ENCODE peak calls at places on chromosomes 5 and 9, in ten cellular contexts. One of them, this sample, is unnamed.

GRCh38 chr9:114238919-114239879 is 83.7 kb upstream of the ORM1 start:
- DNase-seq in OCI-LY7: peak; percentile 11
- DNase-seq in neural progenitor cell: peak; percentile 72
- DNase-seq in upper lobe of right lung: no peak
- DNase-seq in right atrium auricular region: no peak
- DNase-seq in cardiac fibroblast: peak; percentile 58
- DNase-seq in WERI-Rb-1: peak; percentile 87
- DNase-seq in BJ: peak; percentile 89
- DNase-seq in sigmoid colon: no peak
- DNase-seq in choroid plexus epithelial cell: peak; percentile 73
- DNase-seq in this sample: no peak

GRCh38 chr5:96752341-96753016 is 55.3 kb downstream of the ERAP1 start:
- DNase-seq in OCI-LY7: peak; percentile 82
- DNase-seq in neural progenitor cell: peak; percentile 84
- DNase-seq in upper lobe of right lung: no peak
- DNase-seq in right atrium auricular region: no peak
- DNase-seq in cardiac fibroblast: peak; percentile 81
- DNase-seq in WERI-Rb-1: peak; percentile 26
- DNase-seq in BJ: peak; percentile 13
- DNase-seq in sigmoid colon: no peak
- DNase-seq in choroid plexus epithelial cell: peak; percentile 85
- DNase-seq in this sample: peak; percentile 14

GRCh38 chr9:8825600-8826147 is 1026.1 kb upstream of the DMAC1 start:
- DNase-seq in OCI-LY7: no peak
- DNase-seq in neural progenitor cell: no peak
- DNase-seq in upper lobe of right lung: no peak
- DNase-seq in right atrium auricular region: no peak
- DNase-seq in cardiac fibroblast: no peak
- DNase-seq in WERI-Rb-1: no peak
- DNase-seq in BJ: no peak
- DNase-seq in sigmoid colon: no peak
- DNase-seq in choroid plexus epithelial cell: no peak
- DNase-seq in this sample: no peak

GRCh38 chr9:135040892-135041291 is 46.6 kb upstream of the OLFM1 start:
- DNase-seq in OCI-LY7: no peak
- DNase-seq in neural progenitor cell: no peak
- DNase-seq in upper lobe of right lung: peak; percentile 22
- DNase-seq in right atrium auricular region: no peak
- DNase-seq in cardiac fibroblast: no peak
- DNase-seq in WERI-Rb-1: no peak
- DNase-seq in BJ: no peak
- DNase-seq in sigmoid colon: peak; percentile 18
- DNase-seq in choroid plexus epithelial cell: no peak
- DNase-seq in this sample: no peak

GRCh38 chr5:62732677-62733121 is 154.1 kb downstream of the LRRC70 start:
- DNase-seq in OCI-LY7: no peak
- DNase-seq in neural progenitor cell: no peak
- DNase-seq in upper lobe of right lung: no peak
- DNase-seq in right atrium auricular region: no peak
- DNase-seq in cardiac fibroblast: no peak
- DNase-seq in WERI-Rb-1: no peak
- DNase-seq in BJ: no peak
- DNase-seq in sigmoid colon: no peak
- DNase-seq in choroid plexus epithelial cell: peak; percentile 10
- DNase-seq in this sample: no peak

GRCh38 chr5:23208959-23209431 is 298.4 kb upstream of the PRDM9 start:
- DNase-seq in OCI-LY7: peak; percentile 42
- DNase-seq in neural progenitor cell: peak; percentile 86
- DNase-seq in upper lobe of right lung: no peak
- DNase-seq in right atrium auricular region: no peak
- DNase-seq in cardiac fibroblast: peak; percentile 67
- DNase-seq in WERI-Rb-1: peak; percentile 62
- DNase-seq in BJ: no peak
- DNase-seq in sigmoid colon: no peak
- DNase-seq in choroid plexus epithelial cell: peak; percentile 57
- DNase-seq in this sample: peak; percentile 60

GRCh38 chr5:61123145-61123544 is 39.1 kb downstream of the SMIM15 start:
- DNase-seq in OCI-LY7: no peak
- DNase-seq in neural progenitor cell: no peak
- DNase-seq in upper lobe of right lung: no peak
- DNase-seq in right atrium auricular region: no peak
- DNase-seq in cardiac fibroblast: no peak
- DNase-seq in WERI-Rb-1: no peak
- DNase-seq in BJ: no peak
- DNase-seq in sigmoid colon: no peak
- DNase-seq in choroid plexus epithelial cell: no peak
- DNase-seq in this sample: no peak

GRCh38 chr5:32779754-32780415 is 68.8 kb downstream of the NPR3 start:
- DNase-seq in OCI-LY7: no peak
- DNase-seq in neural progenitor cell: peak; percentile 39
- DNase-seq in upper lobe of right lung: no peak
- DNase-seq in right atrium auricular region: no peak
- DNase-seq in cardiac fibroblast: no peak
- DNase-seq in WERI-Rb-1: no peak
- DNase-seq in BJ: no peak
- DNase-seq in sigmoid colon: no peak
- DNase-seq in choroid plexus epithelial cell: peak; percentile 19
- DNase-seq in this sample: no peak

GRCh38 chr9:91711755-91712591 is 238.1 kb downstream of the ROR2 start:
- DNase-seq in OCI-LY7: peak; percentile 83
- DNase-seq in neural progenitor cell: no peak
- DNase-seq in upper lobe of right lung: no peak
- DNase-seq in right atrium auricular region: no peak
- DNase-seq in cardiac fibroblast: peak; percentile 25
- DNase-seq in WERI-Rb-1: no peak
- DNase-seq in BJ: no peak
- DNase-seq in sigmoid colon: no peak
- DNase-seq in choroid plexus epithelial cell: peak; percentile 53
- DNase-seq in this sample: peak; percentile 26

GRCh38 chr5:161988069-161988468 is 79.5 kb upstream of the GABRG2 start:
- DNase-seq in OCI-LY7: no peak
- DNase-seq in neural progenitor cell: no peak
- DNase-seq in upper lobe of right lung: no peak
- DNase-seq in right atrium auricular region: no peak
- DNase-seq in cardiac fibroblast: no peak
- DNase-seq in WERI-Rb-1: no peak
- DNase-seq in BJ: no peak
- DNase-seq in sigmoid colon: no peak
- DNase-seq in choroid plexus epithelial cell: no peak
- DNase-seq in this sample: no peak

GRCh38 chr9:113514061-113514460 is 50.5 kb downstream of the RGS3 start:
- DNase-seq in OCI-LY7: no peak
- DNase-seq in neural progenitor cell: no peak
- DNase-seq in upper lobe of right lung: no peak
- DNase-seq in right atrium auricular region: no peak
- DNase-seq in cardiac fibroblast: no peak
- DNase-seq in WERI-Rb-1: no peak
- DNase-seq in BJ: no peak
- DNase-seq in sigmoid colon: no peak
- DNase-seq in choroid plexus epithelial cell: no peak
- DNase-seq in this sample: no peak

GRCh38 chr5:157245477-157245876 is 20.4 kb upstream of the CYFIP2 start:
- DNase-seq in OCI-LY7: no peak
- DNase-seq in neural progenitor cell: peak; percentile 17
- DNase-seq in upper lobe of right lung: no peak
- DNase-seq in right atrium auricular region: no peak
- DNase-seq in cardiac fibroblast: peak; percentile 18
- DNase-seq in WERI-Rb-1: no peak
- DNase-seq in BJ: no peak
- DNase-seq in sigmoid colon: no peak
- DNase-seq in choroid plexus epithelial cell: no peak
- DNase-seq in this sample: no peak

DNA sequence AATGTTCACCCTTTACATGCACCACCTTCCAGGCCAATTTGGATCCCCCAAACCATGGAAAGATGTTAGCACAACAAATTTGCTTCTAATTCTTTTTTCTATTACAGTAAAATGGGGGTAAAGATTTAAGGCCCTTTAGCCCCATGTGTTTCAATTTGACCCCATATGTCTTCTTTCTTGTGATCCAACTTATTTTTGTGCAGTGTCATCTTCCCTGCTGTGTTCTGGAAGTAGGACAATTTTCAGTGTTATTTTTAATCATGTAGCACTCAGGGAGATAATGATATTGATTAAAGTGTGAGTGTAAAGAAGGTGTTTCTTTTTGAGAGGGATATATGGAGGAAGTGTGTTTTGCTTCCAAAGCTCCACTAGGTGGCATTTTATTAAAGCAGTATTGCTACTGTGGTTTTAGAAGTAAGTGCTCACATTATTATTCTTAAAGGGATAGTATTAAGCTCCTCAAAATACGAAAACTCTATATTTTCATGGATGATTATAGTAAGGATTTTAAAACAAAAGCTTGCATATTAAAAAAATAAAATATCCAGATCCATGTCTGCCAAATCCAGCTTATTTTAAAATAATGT is 118.7 kb upstream of the ATP10B start:
- DNase-seq in OCI-LY7: peak; percentile 53
- DNase-seq in neural progenitor cell: peak; percentile 49
- DNase-seq in upper lobe of right lung: no peak
- DNase-seq in right atrium auricular region: no peak
- DNase-seq in cardiac fibroblast: no peak
- DNase-seq in WERI-Rb-1: no peak
- DNase-seq in BJ: no peak
- DNase-seq in sigmoid colon: no peak
- DNase-seq in choroid plexus epithelial cell: peak; percentile 8
- DNase-seq in this sample: peak; percentile 4
- TF ChIP-seq CTCF in OCI-LY7: peak; percentile 79
- TF ChIP-seq CTCF in neural progenitor cell: peak; percentile 72
- TF ChIP-seq CTCF in upper lobe of right lung: no peak
- TF ChIP-seq CTCF in right atrium auricular region: no peak
- TF ChIP-seq CTCF in cardiac fibroblast: no peak
- TF ChIP-seq CTCF in WERI-Rb-1: peak; percentile 18
- TF ChIP-seq CTCF in BJ: no peak
- TF ChIP-seq CTCF in sigmoid colon: no peak
- TF ChIP-seq CTCF in choroid plexus epithelial cell: no peak
- TF ChIP-seq CTCF in this sample: peak; percentile 56

GRCh38 chr9:105972805-105973204 is 278.5 kb downstream of the TMEM38B start:
- DNase-seq in OCI-LY7: no peak
- DNase-seq in neural progenitor cell: no peak
- DNase-seq in upper lobe of right lung: no peak
- DNase-seq in right atrium auricular region: no peak
- DNase-seq in cardiac fibroblast: no peak
- DNase-seq in WERI-Rb-1: no peak
- DNase-seq in BJ: no peak
- DNase-seq in sigmoid colon: no peak
- DNase-seq in choroid plexus epithelial cell: no peak
- DNase-seq in this sample: no peak

GRCh38 chr9:105964171-105964570 is 269.8 kb downstream of the TMEM38B start:
- DNase-seq in OCI-LY7: no peak
- DNase-seq in neural progenitor cell: no peak
- DNase-seq in upper lobe of right lung: no peak
- DNase-seq in right atrium auricular region: no peak
- DNase-seq in cardiac fibroblast: no peak
- DNase-seq in WERI-Rb-1: no peak
- DNase-seq in BJ: no peak
- DNase-seq in sigmoid colon: no peak
- DNase-seq in choroid plexus epithelial cell: no peak
- DNase-seq in this sample: no peak

GRCh38 chr9:105969672-105970071 is 275.3 kb downstream of the TMEM38B start:
- DNase-seq in OCI-LY7: no peak
- DNase-seq in neural progenitor cell: no peak
- DNase-seq in upper lobe of right lung: no peak
- DNase-seq in right atrium auricular region: no peak
- DNase-seq in cardiac fibroblast: no peak
- DNase-seq in WERI-Rb-1: no peak
- DNase-seq in BJ: no peak
- DNase-seq in sigmoid colon: no peak
- DNase-seq in choroid plexus epithelial cell: no peak
- DNase-seq in this sample: no peak

GRCh38 chr9:105967798-105968197 is 273.5 kb downstream of the TMEM38B start:
- DNase-seq in OCI-LY7: peak; percentile 1
- DNase-seq in neural progenitor cell: no peak
- DNase-seq in upper lobe of right lung: no peak
- DNase-seq in right atrium auricular region: no peak
- DNase-seq in cardiac fibroblast: no peak
- DNase-seq in WERI-Rb-1: no peak
- DNase-seq in BJ: no peak
- DNase-seq in sigmoid colon: no peak
- DNase-seq in choroid plexus epithelial cell: no peak
- DNase-seq in this sample: no peak

GRCh38 chr9:105968811-105969466 is 274.6 kb downstream of the TMEM38B start:
- DNase-seq in OCI-LY7: no peak
- DNase-seq in neural progenitor cell: no peak
- DNase-seq in upper lobe of right lung: no peak
- DNase-seq in right atrium auricular region: no peak
- DNase-seq in cardiac fibroblast: no peak
- DNase-seq in WERI-Rb-1: no peak
- DNase-seq in BJ: no peak
- DNase-seq in sigmoid colon: no peak
- DNase-seq in choroid plexus epithelial cell: no peak
- DNase-seq in this sample: no peak
- H3K4me3 ChIP-seq in OCI-LY7: no peak overlapping the region
- H3K4me3 ChIP-seq in neural progenitor cell: no peak overlapping the region
- H3K4me3 ChIP-seq in upper lobe of right lung: no peak overlapping the region
- H3K4me3 ChIP-seq in right atrium auricular region: no peak overlapping the region
- H3K4me3 ChIP-seq in cardiac fibroblast: no peak overlapping the region
- H3K4me3 ChIP-seq in WERI-Rb-1: no peak overlapping the region
- H3K4me3 ChIP-seq in BJ: no peak overlapping the region
- H3K4me3 ChIP-seq in sigmoid colon: no peak overlapping the region
- H3K4me3 ChIP-seq in choroid plexus epithelial cell: no peak overlapping the region
- H3K4me3 ChIP-seq in this sample: no peak overlapping the region

GRCh38 chr9:68780377-68780707 is 75.3 kb downstream of the PIP5K1B start:
- DNase-seq in OCI-LY7: no peak
- DNase-seq in neural progenitor cell: no peak
- DNase-seq in upper lobe of right lung: no peak
- DNase-seq in right atrium auricular region: no peak
- DNase-seq in cardiac fibroblast: no peak
- DNase-seq in WERI-Rb-1: no peak
- DNase-seq in BJ: no peak
- DNase-seq in sigmoid colon: no peak
- DNase-seq in choroid plexus epithelial cell: no peak
- DNase-seq in this sample: no peak
- TF ChIP-seq CTCF in OCI-LY7: peak; percentile 38
- TF ChIP-seq CTCF in neural progenitor cell: no peak
- TF ChIP-seq CTCF in upper lobe of right lung: no peak
- TF ChIP-seq CTCF in right atrium auricular region: no peak
- TF ChIP-seq CTCF in cardiac fibroblast: no peak
- TF ChIP-seq CTCF in WERI-Rb-1: no peak
- TF ChIP-seq CTCF in BJ: no peak
- TF ChIP-seq CTCF in sigmoid colon: no peak
- TF ChIP-seq CTCF in choroid plexus epithelial cell: no peak
- TF ChIP-seq CTCF in this sample: no peak

DNA sequence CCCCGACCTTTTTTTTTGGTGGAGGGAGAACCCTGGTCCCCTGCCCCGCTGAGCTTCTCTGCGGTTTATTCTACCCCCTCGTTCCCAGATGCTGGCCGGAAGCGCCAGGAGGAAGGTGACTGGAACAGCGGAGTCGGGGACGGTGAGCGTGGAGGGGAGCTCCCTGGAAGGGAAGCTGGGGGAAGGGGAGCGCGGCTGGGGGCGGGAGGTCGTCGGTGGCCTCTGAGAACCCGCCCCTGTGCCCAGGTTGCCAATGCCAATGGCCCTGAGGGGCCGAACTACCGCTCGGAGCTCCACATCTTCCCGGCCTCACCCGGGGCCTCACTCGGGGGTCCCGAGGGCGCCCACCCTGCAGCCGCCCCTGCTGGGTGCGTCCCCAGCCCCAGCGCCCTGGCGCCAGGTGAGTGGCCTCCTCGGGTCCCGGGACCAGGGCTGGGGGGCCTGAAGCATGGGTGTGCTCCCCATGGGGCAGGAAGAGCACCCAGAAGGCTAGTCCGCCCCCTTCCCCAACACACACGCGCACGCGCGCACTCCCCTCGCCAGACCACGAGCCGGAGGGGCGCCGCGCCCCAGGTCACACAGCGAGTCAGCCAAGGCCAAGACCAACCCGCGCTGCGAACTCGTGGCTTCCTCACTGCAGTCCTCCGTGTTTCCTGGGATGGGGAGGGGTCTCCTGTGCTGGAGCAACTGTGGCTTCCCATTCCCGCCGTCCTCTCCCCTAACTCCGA is 10.6 kb downstream of the MYOZ3 start:
- DNase-seq in OCI-LY7: no peak
- DNase-seq in neural progenitor cell: peak; percentile 32
- DNase-seq in upper lobe of right lung: no peak
- DNase-seq in right atrium auricular region: no peak
- DNase-seq in cardiac fibroblast: no peak
- DNase-seq in WERI-Rb-1: no peak
- DNase-seq in BJ: no peak
- DNase-seq in sigmoid colon: no peak
- DNase-seq in choroid plexus epithelial cell: no peak
- DNase-seq in this sample: no peak
- H3K4me3 ChIP-seq in OCI-LY7: no peak overlapping the region
- H3K4me3 ChIP-seq in neural progenitor cell: peak overlapping the region; percentile 60
- H3K4me3 ChIP-seq in upper lobe of right lung: peak overlapping the region; percentile 60
- H3K4me3 ChIP-seq in right atrium auricular region: peak overlapping the region; percentile 41
- H3K4me3 ChIP-seq in cardiac fibroblast: peak overlapping the region; percentile 51
- H3K4me3 ChIP-seq in WERI-Rb-1: no peak overlapping the region
- H3K4me3 ChIP-seq in BJ: peak overlapping the region; percentile 41
- H3K4me3 ChIP-seq in sigmoid colon: peak overlapping the region; percentile 58
- H3K4me3 ChIP-seq in choroid plexus epithelial cell: peak overlapping the region; percentile 56
- H3K4me3 ChIP-seq in this sample: peak overlapping the region; percentile 60

This sample was measured in retinal pigment epithelial cell.